ENCODE peak calls at places on chromosomes 4 and X, in seven cellular contexts. One of them, this sample, is unnamed.

GRCh38 chr4:150211821-150212445 is 133.7 kb downstream of the DCLK2 start:
- DNase-seq in GM23248: peak
- DNase-seq in CD4-positive, alpha-beta memory T cell: no peak
- DNase-seq in lower lobe of right lung: no peak
- DNase-seq in upper lobe of right lung: no peak
- DNase-seq in A549: no peak
- DNase-seq in ascending aorta: no peak
- DNase-seq in this sample: no peak

GRCh38 chrX:72498782-72499181 is 73.9 kb downstream of the HDAC8 start:
- DNase-seq in upper lobe of right lung: no peak
- DNase-seq in CD4-positive, alpha-beta memory T cell: no peak
- DNase-seq in A549: no peak
- DNase-seq in lower lobe of right lung: no peak
- DNase-seq in ascending aorta: no peak
- DNase-seq in GM23248: no peak
- DNase-seq in this sample: no peak

GRCh38 chr4:55004831-55005230 is 120.6 kb downstream of the KDR start:
- DNase-seq in GM23248: no peak
- DNase-seq in ascending aorta: no peak
- DNase-seq in CD4-positive, alpha-beta memory T cell: no peak
- DNase-seq in A549: no peak
- DNase-seq in lower lobe of right lung: no peak
- DNase-seq in upper lobe of right lung: no peak
- DNase-seq in this sample: no peak

GRCh38 chrX:67604979-67605703 is 61.3 kb downstream of the AR start:
- DNase-seq in CD4-positive, alpha-beta memory T cell: no peak
- DNase-seq in lower lobe of right lung: no peak
- DNase-seq in GM23248: peak
- DNase-seq in upper lobe of right lung: no peak
- DNase-seq in ascending aorta: no peak
- DNase-seq in A549: peak
- DNase-seq in this sample: no peak

GRCh38 chrX:72114306-72114705 is 17.4 kb downstream of the RTL5 start:
- DNase-seq in upper lobe of right lung: no peak
- DNase-seq in GM23248: no peak
- DNase-seq in A549: no peak
- DNase-seq in ascending aorta: no peak
- DNase-seq in lower lobe of right lung: no peak
- DNase-seq in CD4-positive, alpha-beta memory T cell: no peak
- DNase-seq in this sample: no peak

GRCh38 chr4:113683143-113683542 is 78.4 kb downstream of the CAMK2D start:
- DNase-seq in lower lobe of right lung: no peak
- DNase-seq in ascending aorta: no peak
- DNase-seq in CD4-positive, alpha-beta memory T cell: peak
- DNase-seq in A549: no peak
- DNase-seq in upper lobe of right lung: no peak
- DNase-seq in GM23248: no peak
- DNase-seq in this sample: no peak

GRCh38 chr4:52076731-52077130 is 25.6 kb downstream of the SPATA18 start:
- DNase-seq in A549: no peak
- DNase-seq in CD4-positive, alpha-beta memory T cell: no peak
- DNase-seq in ascending aorta: no peak
- DNase-seq in upper lobe of right lung: no peak
- DNase-seq in GM23248: no peak
- DNase-seq in lower lobe of right lung: no peak
- DNase-seq in this sample: no peak

GRCh38 chrX:24153175-24153795 is 3.8 kb downstream of the ZFX start:
- DNase-seq in CD4-positive, alpha-beta memory T cell: peak
- DNase-seq in lower lobe of right lung: no peak
- DNase-seq in GM23248: peak
- DNase-seq in A549: peak
- DNase-seq in ascending aorta: no peak
- DNase-seq in upper lobe of right lung: no peak
- DNase-seq in this sample: no peak

GRCh38 chr4:57249083-57249482 is 138.9 kb upstream of the IGFBP7 start:
- DNase-seq in lower lobe of right lung: no peak
- DNase-seq in upper lobe of right lung: no peak
- DNase-seq in ascending aorta: no peak
- DNase-seq in A549: no peak
- DNase-seq in CD4-positive, alpha-beta memory T cell: no peak
- DNase-seq in GM23248: peak
- DNase-seq in this sample: peak

GRCh38 chrX:106894392-106894909 is 8.7 kb downstream of the RIPPLY1 start:
- DNase-seq in upper lobe of right lung: no peak
- DNase-seq in GM23248: peak
- DNase-seq in A549: peak
- DNase-seq in lower lobe of right lung: peak
- DNase-seq in ascending aorta: no peak
- DNase-seq in CD4-positive, alpha-beta memory T cell: peak
- DNase-seq in this sample: no peak

GRCh38 chr4:139171878-139172691 is 4.9 kb downstream of the ELF2 start:
- DNase-seq in A549: peak
- DNase-seq in upper lobe of right lung: no peak
- DNase-seq in GM23248: peak
- DNase-seq in lower lobe of right lung: no peak
- DNase-seq in CD4-positive, alpha-beta memory T cell: no peak
- DNase-seq in ascending aorta: no peak
- DNase-seq in this sample: no peak

DNA sequence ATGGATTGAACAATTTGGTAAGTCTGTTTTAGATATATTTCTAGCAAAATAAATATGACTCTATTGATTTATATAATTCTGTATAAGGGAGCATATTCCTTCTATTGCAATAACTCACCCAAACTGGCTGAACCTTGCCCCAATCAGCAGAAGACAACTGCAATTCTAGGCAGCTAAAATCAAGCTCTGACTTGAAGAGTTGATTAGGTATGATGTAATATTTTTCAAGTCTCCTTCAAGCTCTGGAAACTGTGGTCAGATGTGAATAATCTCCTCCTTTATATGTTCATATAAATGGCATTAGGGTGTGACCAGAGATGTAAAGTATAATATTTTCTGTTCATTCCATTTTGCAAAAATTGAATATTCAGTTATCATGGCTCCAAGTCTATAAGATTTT is 8.2 kb downstream of the RASSF6 start:
- DNase-seq in A549: no peak
- DNase-seq in upper lobe of right lung: no peak
- DNase-seq in CD4-positive, alpha-beta memory T cell: no peak
- DNase-seq in GM23248: no peak
- DNase-seq in ascending aorta: no peak
- DNase-seq in lower lobe of right lung: no peak
- DNase-seq in this sample: no peak
- H3K27ac ChIP-seq in A549: no peak
- H3K27ac ChIP-seq in upper lobe of right lung: no peak
- H3K27ac ChIP-seq in CD4-positive, alpha-beta memory T cell: no peak
- H3K27ac ChIP-seq in GM23248: no peak
- H3K27ac ChIP-seq in ascending aorta: no peak
- H3K27ac ChIP-seq in lower lobe of right lung: no peak
- H3K27ac ChIP-seq in this sample: peak

DNA sequence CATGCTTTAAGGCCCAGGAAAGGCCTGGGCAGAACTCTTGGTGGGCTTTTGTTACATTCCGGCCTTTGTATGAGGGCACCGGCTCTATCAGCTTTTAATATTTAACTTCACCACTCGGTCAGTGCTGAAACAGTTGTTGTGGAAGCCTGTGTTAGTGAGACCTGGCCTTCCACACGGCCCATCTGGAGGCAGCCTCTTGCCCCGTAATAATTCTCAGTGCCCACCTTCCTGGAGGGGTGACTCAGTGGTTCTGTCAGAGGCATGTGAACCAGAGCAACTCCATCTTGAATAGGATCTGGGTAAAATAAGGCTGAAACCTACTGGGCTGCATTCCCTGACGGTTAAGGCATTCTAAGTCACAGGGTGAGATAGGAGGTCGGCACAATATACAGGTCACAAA is 162.0 kb upstream of the STS start:
- DNase-seq in ascending aorta: no peak
- DNase-seq in upper lobe of right lung: no peak
- DNase-seq in A549: no peak
- DNase-seq in CD4-positive, alpha-beta memory T cell: peak
- DNase-seq in GM23248: no peak
- DNase-seq in lower lobe of right lung: no peak
- DNase-seq in this sample: no peak
- H3K27ac ChIP-seq in ascending aorta: no peak
- H3K27ac ChIP-seq in upper lobe of right lung: no peak
- H3K27ac ChIP-seq in A549: no peak
- H3K27ac ChIP-seq in CD4-positive, alpha-beta memory T cell: no peak
- H3K27ac ChIP-seq in GM23248: no peak
- H3K27ac ChIP-seq in lower lobe of right lung: no peak
- H3K27ac ChIP-seq in this sample: no peak

DNA sequence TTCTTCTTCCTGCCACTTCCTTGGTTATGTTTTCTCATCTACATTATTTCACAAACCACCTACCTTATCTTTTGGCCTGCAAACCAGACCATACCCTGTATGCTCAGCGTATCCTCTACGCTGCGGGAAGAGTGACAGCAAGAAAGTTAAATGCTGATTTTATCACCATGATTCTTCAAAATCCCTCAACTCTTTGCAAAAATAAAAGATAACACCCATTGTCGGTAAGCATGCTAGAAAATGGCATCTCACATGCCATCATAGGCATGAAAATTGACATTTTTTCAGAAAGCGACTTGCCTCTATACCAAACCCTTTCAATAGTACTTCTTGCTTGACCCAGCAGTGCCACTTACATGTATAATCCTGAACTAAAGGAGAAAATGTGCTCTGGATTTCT is 102.0 kb downstream of the HPGD start:
- DNase-seq in CD4-positive, alpha-beta memory T cell: no peak
- DNase-seq in ascending aorta: no peak
- DNase-seq in A549: no peak
- DNase-seq in lower lobe of right lung: no peak
- DNase-seq in GM23248: no peak
- DNase-seq in upper lobe of right lung: no peak
- DNase-seq in this sample: no peak
- H3K27ac ChIP-seq in CD4-positive, alpha-beta memory T cell: no peak
- H3K27ac ChIP-seq in ascending aorta: no peak
- H3K27ac ChIP-seq in A549: peak
- H3K27ac ChIP-seq in lower lobe of right lung: no peak
- H3K27ac ChIP-seq in GM23248: no peak
- H3K27ac ChIP-seq in upper lobe of right lung: no peak
- H3K27ac ChIP-seq in this sample: no peak

GRCh38 chrX:22760513-22761057 is 239.2 kb upstream of the DDX53 start:
- DNase-seq in lower lobe of right lung: no peak
- DNase-seq in A549: no peak
- DNase-seq in GM23248: no peak
- DNase-seq in ascending aorta: no peak
- DNase-seq in upper lobe of right lung: no peak
- DNase-seq in CD4-positive, alpha-beta memory T cell: no peak
- DNase-seq in this sample: no peak
- H3K27ac ChIP-seq in lower lobe of right lung: no peak
- H3K27ac ChIP-seq in A549: no peak
- H3K27ac ChIP-seq in GM23248: no peak
- H3K27ac ChIP-seq in ascending aorta: no peak
- H3K27ac ChIP-seq in upper lobe of right lung: no peak
- H3K27ac ChIP-seq in CD4-positive, alpha-beta memory T cell: no peak
- H3K27ac ChIP-seq in this sample: no peak

GRCh38 chr4:6183740-6184139 is 16.6 kb downstream of the JAKMIP1 start:
- DNase-seq in A549: no peak
- DNase-seq in upper lobe of right lung: no peak
- DNase-seq in ascending aorta: no peak
- DNase-seq in lower lobe of right lung: no peak
- DNase-seq in GM23248: no peak
- DNase-seq in CD4-positive, alpha-beta memory T cell: no peak
- DNase-seq in this sample: no peak

GRCh38 chr4:6184169-6184568 is 16.2 kb downstream of the JAKMIP1 start:
- DNase-seq in CD4-positive, alpha-beta memory T cell: no peak
- DNase-seq in upper lobe of right lung: no peak
- DNase-seq in GM23248: no peak
- DNase-seq in ascending aorta: no peak
- DNase-seq in lower lobe of right lung: no peak
- DNase-seq in A549: no peak
- DNase-seq in this sample: no peak

GRCh38 chr4:6180841-6181631 is 19.3 kb downstream of the JAKMIP1 start:
- DNase-seq in ascending aorta: no peak
- DNase-seq in GM23248: no peak
- DNase-seq in upper lobe of right lung: no peak
- DNase-seq in A549: no peak
- DNase-seq in lower lobe of right lung: no peak
- DNase-seq in CD4-positive, alpha-beta memory T cell: peak
- DNase-seq in this sample: no peak

GRCh38 chr4:6179362-6179761 is 21.0 kb downstream of the JAKMIP1 start:
- DNase-seq in GM23248: no peak
- DNase-seq in CD4-positive, alpha-beta memory T cell: peak
- DNase-seq in A549: no peak
- DNase-seq in ascending aorta: no peak
- DNase-seq in lower lobe of right lung: no peak
- DNase-seq in upper lobe of right lung: no peak
- DNase-seq in this sample: no peak

GRCh38 chr4:6182390-6183280 is 17.7 kb downstream of the JAKMIP1 start:
- DNase-seq in GM23248: no peak
- DNase-seq in upper lobe of right lung: no peak
- DNase-seq in ascending aorta: no peak
- DNase-seq in CD4-positive, alpha-beta memory T cell: no peak
- DNase-seq in A549: no peak
- DNase-seq in lower lobe of right lung: no peak
- DNase-seq in this sample: no peak
- H3K27ac ChIP-seq in GM23248: no peak
- H3K27ac ChIP-seq in upper lobe of right lung: no peak
- H3K27ac ChIP-seq in ascending aorta: no peak
- H3K27ac ChIP-seq in CD4-positive, alpha-beta memory T cell: no peak
- H3K27ac ChIP-seq in A549: no peak
- H3K27ac ChIP-seq in lower lobe of right lung: no peak
- H3K27ac ChIP-seq in this sample: no peak

DNA sequence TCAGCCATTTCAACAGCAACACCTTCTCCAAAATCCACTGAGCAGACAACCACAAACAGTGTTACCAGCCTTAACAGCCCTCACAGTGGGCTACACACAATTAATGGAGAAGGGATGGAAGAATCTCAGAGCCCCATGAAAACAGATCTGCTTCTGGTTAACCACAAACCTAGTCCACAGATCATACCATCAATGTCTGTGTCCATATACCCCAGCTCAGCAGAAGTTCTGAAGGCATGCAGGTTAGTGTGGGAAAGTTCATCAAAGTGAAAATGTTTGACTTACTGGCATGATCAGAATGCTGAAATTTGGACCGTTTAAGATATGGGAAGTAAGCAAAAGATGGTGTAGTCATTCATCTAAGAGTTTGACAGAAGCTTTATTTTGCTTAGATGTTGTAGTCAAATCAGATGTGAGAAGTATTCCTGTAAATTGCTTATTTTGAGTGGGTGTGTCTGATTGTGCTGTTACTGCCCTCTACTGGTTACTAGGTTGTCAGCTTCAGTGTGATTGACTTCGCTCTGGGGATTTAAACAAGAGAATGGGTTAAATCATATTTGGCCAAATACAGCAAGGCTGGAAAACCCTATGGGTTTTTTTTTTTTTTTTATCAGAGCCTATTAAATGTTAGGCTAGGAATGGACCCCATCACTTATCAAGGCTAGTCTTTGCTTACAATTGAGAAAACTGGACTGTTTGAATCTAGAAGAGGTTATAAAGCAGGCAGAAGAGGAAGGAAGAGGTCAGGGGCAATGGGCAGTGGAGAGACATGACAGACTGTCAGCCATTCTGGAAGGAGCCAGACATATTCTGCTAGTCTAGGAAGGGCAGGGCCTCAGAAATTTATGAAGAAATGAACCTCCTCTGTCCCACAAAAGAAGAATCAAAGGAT is 130.3 kb downstream of the DIPK2B start:
- DNase-seq in upper lobe of right lung: no peak
- DNase-seq in CD4-positive, alpha-beta memory T cell: no peak
- DNase-seq in A549: peak
- DNase-seq in lower lobe of right lung: no peak
- DNase-seq in GM23248: peak
- DNase-seq in ascending aorta: no peak
- DNase-seq in this sample: no peak
- H3K27ac ChIP-seq in upper lobe of right lung: no peak
- H3K27ac ChIP-seq in CD4-positive, alpha-beta memory T cell: no peak
- H3K27ac ChIP-seq in A549: no peak
- H3K27ac ChIP-seq in lower lobe of right lung: no peak
- H3K27ac ChIP-seq in GM23248: no peak
- H3K27ac ChIP-seq in ascending aorta: no peak
- H3K27ac ChIP-seq in this sample: no peak

GRCh38 chr4:35500812-35501211 is 743.5 kb downstream of the ARAP2 start:
- DNase-seq in upper lobe of right lung: no peak
- DNase-seq in A549: no peak
- DNase-seq in ascending aorta: no peak
- DNase-seq in CD4-positive, alpha-beta memory T cell: no peak
- DNase-seq in GM23248: no peak
- DNase-seq in lower lobe of right lung: no peak
- DNase-seq in this sample: no peak
- H3K27ac ChIP-seq in upper lobe of right lung: no peak
- H3K27ac ChIP-seq in A549: no peak
- H3K27ac ChIP-seq in ascending aorta: no peak
- H3K27ac ChIP-seq in CD4-positive, alpha-beta memory T cell: no peak
- H3K27ac ChIP-seq in GM23248: no peak
- H3K27ac ChIP-seq in lower lobe of right lung: no peak
- H3K27ac ChIP-seq in this sample: no peak